ENCODE peak calls at places on chromosomes 5 and 9, in six cellular contexts. D is IMR-90, Y is adipocyte, E is uterus, O is mucosa of descending colon, I is GM12865. B is an unnamed sample.
A peak's percentile ranks its signal among the peaks of the same experiment; 100 is the strongest.

GRCh38 chr9:87148391-87149237 is 201.3 kb upstream of the GAS1 start:
- DNase-seq in D (peak; percentile 75), Y (peak; percentile 91), E (peak; percentile 83), O (peak; percentile 61), I (no peak), B (peak; percentile 77)

GRCh38 chr9:91655215-91655614 is 231.6 kb upstream of the NFIL3 start:
- DNase-seq in D (no peak), Y (no peak), E (no peak), O (no peak), I (no peak), B (no peak)

GRCh38 chr5:163347671-163348070 is 89.7 kb upstream of the CCNG1 start:
- DNase-seq in D (peak; percentile 55), Y (peak; percentile 77), E (no peak), O (no peak), I (peak; percentile 76), B (peak; percentile 83)

GRCh38 chr5:107135391-107135790 is 535.3 kb downstream of the EFNA5 start:
- DNase-seq in D (peak; percentile 38), Y (peak; percentile 48), E (no peak), O (no peak), I (no peak), B (peak; percentile 71)

GRCh38 chr5:67900515-67900914 is 315.0 kb upstream of the PIK3R1 start:
- DNase-seq in D (no peak), Y (peak; percentile 45), E (no peak), O (no peak), I (no peak), B (no peak)

GRCh38 chr9:93204470-93205043 is 20.6 kb downstream of the WNK2 start:
- DNase-seq in D (no peak), Y (no peak), E (no peak), O (peak; percentile 43), I (no peak), B (no peak)

GRCh38 chr9:32881948-32882347 is 98.6 kb downstream of the TMEM215 start:
- DNase-seq in D (no peak), Y (no peak), E (no peak), O (no peak), I (no peak), B (no peak)

GRCh38 chr5:155699385-155699784 is 627.6 kb upstream of the SGCD start:
- DNase-seq in D (no peak), Y (no peak), E (no peak), O (no peak), I (no peak), B (no peak)

GRCh38 chr5:51242453-51242852 is 140.8 kb upstream of the ISL1 start:
- DNase-seq in D (no peak), Y (no peak), E (no peak), O (no peak), I (no peak), B (no peak)

GRCh38 chr5:135386096-135386495 is 12.9 kb downstream of the MACROH2A1 start:
- DNase-seq in D (peak; percentile 50), Y (no peak), E (no peak), O (no peak), I (no peak), B (peak; percentile 34)

GRCh38 chr9:75892168-75892901 is 1.9 kb downstream of the PCSK5 start:
- DNase-seq in D (no peak), Y (peak; percentile 57), E (peak; percentile 40), O (peak; percentile 76), I (no peak), B (no peak)

GRCh38 chr5:149011084-149011483 is 51.8 kb downstream of the SH3TC2 start:
- DNase-seq in D (peak; percentile 50), Y (no peak), E (no peak), O (no peak), I (no peak), B (no peak)

GRCh38 chr5:56262269-56262668 is 29.1 kb upstream of the ANKRD55 start:
- DNase-seq in D (no peak), Y (no peak), E (no peak), O (no peak), I (no peak), B (no peak)

GRCh38 chr9:106066937-106067545 is 372.7 kb downstream of the TMEM38B start:
- DNase-seq in D (no peak), Y (no peak), E (peak; percentile 36), O (no peak), I (no peak), B (no peak)

GRCh38 chr9:2271426-2271825 is 256.3 kb downstream of the SMARCA2 start:
- DNase-seq in D (no peak), Y (no peak), E (no peak), O (no peak), I (peak; percentile 74), B (peak; percentile 60)

GRCh38 chr5:151686673-151687378 is at the start of gene SPARC:
- DNase-seq in D (peak; percentile 96), Y (peak; percentile 96), E (peak; percentile 92), O (peak; percentile 46), I (peak; percentile 78), B (peak; percentile 95)

GRCh38 chr5:91484662-91485061 is 101.5 kb upstream of the ARRDC3 start:
- DNase-seq in D (no peak), Y (no peak), E (no peak), O (no peak), I (no peak), B (no peak)

GRCh38 chr5:40409600-40409999 is 270.1 kb upstream of the PTGER4 start:
- DNase-seq in D (no peak), Y (no peak), E (no peak), O (no peak), I (peak; percentile 22), B (no peak)

GRCh38 chr5:177447066-177447610 is 524 bp downstream of the PRR7 start:
- DNase-seq in D (peak; percentile 25), Y (peak; percentile 74), E (no peak), O (peak; percentile 66), I (peak; percentile 81), B (peak; percentile 36)

GRCh38 chr5:54985301-54986268 is at the start of gene ESM1:
- DNase-seq in D (peak; percentile 87), Y (peak; percentile 74), E (no peak), O (no peak), I (no peak), B (peak; percentile 77)
- H3K4me3 ChIP-seq in D (peak within 1 kb of the TSS; percentile 5), Y (peak within 1 kb of the TSS; percentile 72), E (no peak within 1 kb of the TSS), O (no peak within 1 kb of the TSS), I (no peak within 1 kb of the TSS), B (peak within 1 kb of the TSS; percentile 38)

GRCh38 chr5:15757103-15757502 is 257.1 kb downstream of the FBXL7 start:
- DNase-seq in D (peak; percentile 64), Y (peak; percentile 79), E (no peak), O (no peak), I (no peak), B (peak; percentile 44)

GRCh38 chr5:15757635-15758034 is 257.7 kb downstream of the FBXL7 start:
- DNase-seq in D (no peak), Y (no peak), E (no peak), O (no peak), I (no peak), B (no peak)

GRCh38 chr5:15748266-15748665 is 248.3 kb downstream of the FBXL7 start:
- DNase-seq in D (no peak), Y (no peak), E (no peak), O (no peak), I (no peak), B (no peak)

DNA sequence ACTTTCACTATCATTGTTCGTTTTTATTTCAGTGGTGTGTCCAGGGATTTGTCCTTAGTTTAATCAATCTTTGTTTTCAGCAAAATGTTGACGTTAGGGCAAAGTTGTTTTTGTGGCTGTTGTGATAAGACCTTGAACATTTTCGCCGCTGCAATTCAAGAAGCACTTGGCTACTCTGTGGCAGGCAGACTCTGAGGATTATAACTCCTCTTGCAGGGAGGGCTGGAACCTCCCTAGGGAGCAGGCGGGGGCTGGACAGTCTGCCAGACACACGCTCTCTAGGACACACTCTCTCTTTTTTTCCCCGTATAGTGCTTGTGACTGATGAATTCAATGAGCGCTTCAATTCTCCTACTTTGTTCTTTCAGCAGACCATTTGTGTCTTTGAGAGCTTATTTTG is 252.9 kb downstream of the FBXL7 start:
- DNase-seq in D (peak; percentile 51), Y (peak; percentile 31), E (peak; percentile 46), O (no peak), I (no peak), B (peak; percentile 72)
- H3K4me3 ChIP-seq in D (peak overlapping the region; percentile 50), Y (peak overlapping the region; percentile 76), E (no peak overlapping the region), O (no peak overlapping the region), I (no peak overlapping the region), B (peak overlapping the region; percentile 59)

GRCh38 chr5:116361171-116361967 is 213.3 kb downstream of the SEMA6A start:
- DNase-seq in D (no peak), Y (peak; percentile 25), E (no peak), O (peak; percentile 80), I (no peak), B (peak; percentile 36)

GRCh38 chr5:116359575-116359974 is 215.0 kb downstream of the SEMA6A start:
- DNase-seq in D (no peak), Y (no peak), E (no peak), O (no peak), I (no peak), B (no peak)

GRCh38 chr5:116360008-116360853 is 214.4 kb downstream of the SEMA6A start:
- DNase-seq in D (no peak), Y (peak; percentile 36), E (peak; percentile 55), O (no peak), I (no peak), B (no peak)

GRCh38 chr5:116363780-116364179 is 210.8 kb downstream of the SEMA6A start:
- DNase-seq in D (no peak), Y (no peak), E (no peak), O (no peak), I (no peak), B (no peak)

DNA sequence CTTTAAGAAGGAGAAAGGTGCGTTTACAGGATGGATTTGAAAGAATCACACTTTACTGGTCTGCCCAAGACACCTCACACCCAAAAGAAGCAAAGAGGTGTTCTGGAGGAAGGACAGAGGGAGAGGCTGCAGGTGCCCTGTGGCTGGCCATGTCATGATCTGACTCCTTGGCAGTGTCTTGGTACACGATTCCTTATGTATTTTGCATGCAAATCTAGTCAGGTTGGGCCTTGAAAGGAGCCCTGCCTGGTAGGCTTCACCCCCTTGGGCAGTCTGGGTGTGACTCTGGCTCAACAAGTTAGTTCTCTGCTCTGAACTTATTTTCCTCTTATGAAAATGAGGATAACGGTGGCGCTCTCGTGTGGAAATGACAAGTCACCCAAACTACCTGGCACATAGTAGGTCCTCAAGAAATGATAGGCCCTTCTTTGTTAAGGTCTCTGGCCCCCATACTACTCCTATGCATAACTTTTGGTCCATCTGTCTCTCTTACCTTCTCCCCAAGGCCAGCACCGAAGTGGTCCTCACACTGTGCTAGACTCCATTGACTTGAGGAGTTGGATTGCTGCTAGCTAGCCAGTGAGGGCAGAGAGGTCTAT is 212.5 kb downstream of the SEMA6A start:
- DNase-seq in D (no peak), Y (no peak), E (no peak), O (no peak), I (no peak), B (no peak)
- H3K4me3 ChIP-seq in D (no peak overlapping the region), Y (peak overlapping the region; percentile 70), E (peak overlapping the region; percentile 17), O (no peak overlapping the region), I (no peak overlapping the region), B (peak overlapping the region; percentile 41)

DNA sequence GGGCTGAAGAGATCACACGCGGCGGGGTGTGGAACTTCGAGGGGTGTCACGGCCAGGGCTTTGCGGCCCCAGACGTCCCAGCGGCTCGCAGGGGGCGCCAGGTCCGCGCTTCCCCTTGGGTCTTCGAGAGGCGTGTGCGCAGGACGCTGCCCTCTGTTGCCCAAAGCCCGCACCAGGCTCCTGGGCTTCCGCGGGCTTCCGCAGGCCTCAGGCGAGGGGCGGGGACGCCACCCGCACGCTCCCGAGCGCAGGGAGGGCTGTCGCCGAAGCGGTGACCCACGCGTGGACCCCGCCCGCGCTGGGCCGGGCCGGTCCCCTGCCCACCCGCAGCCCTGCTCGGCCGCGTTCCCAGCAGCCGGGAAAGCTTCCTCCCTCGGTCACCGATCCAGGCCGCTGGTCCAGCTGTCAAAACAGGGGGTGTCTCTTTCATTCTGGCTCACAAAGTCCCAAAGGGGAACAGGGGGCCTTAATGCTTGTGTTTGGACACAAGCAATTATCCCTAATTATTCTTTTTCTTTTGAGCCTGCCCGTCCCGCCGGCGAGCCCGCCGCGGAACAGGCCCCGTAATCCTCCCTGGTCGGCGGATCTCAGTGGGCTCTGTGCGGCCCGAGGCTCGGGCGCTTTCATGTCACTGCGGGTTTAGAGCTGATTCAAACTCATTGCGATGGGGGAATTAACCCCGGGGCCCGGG is 60.6 kb downstream of the TMEM174 start:
- DNase-seq in D (no peak), Y (peak; percentile 20), E (no peak), O (peak; percentile 33), I (no peak), B (no peak)
- H3K4me3 ChIP-seq in D (no peak overlapping the region), Y (peak overlapping the region; percentile 74), E (no peak overlapping the region), O (no peak overlapping the region), I (no peak overlapping the region), B (no peak overlapping the region)

B was measured in fibroblast of pulmonary artery.